ENCODE peak calls at places on chromosomes 16 and 17, in eight cellular contexts. One of them, this sample, is unnamed.

GRCh38 chr16:85720319-85720637 is 30.6 kb downstream of the C16orf74 start:
- DNase-seq in tibial artery: no peak
- DNase-seq in sigmoid colon: no peak
- DNase-seq in WERI-Rb-1: no peak
- DNase-seq in stomach: peak; percentile 47
- DNase-seq in PC-9: peak; percentile 64
- DNase-seq in substantia nigra: no peak
- DNase-seq in H1: no peak
- DNase-seq in this sample: no peak

GRCh38 chr17:68349157-68349556 is 57.9 kb downstream of the ARSG start:
- DNase-seq in substantia nigra: no peak
- DNase-seq in PC-9: no peak
- DNase-seq in H1: no peak
- DNase-seq in stomach: no peak
- DNase-seq in tibial artery: no peak
- DNase-seq in sigmoid colon: no peak
- DNase-seq in WERI-Rb-1: no peak
- DNase-seq in this sample: no peak

GRCh38 chr17:40564883-40565744 is at the start of gene CCR7:
- DNase-seq in sigmoid colon: no peak
- DNase-seq in tibial artery: peak; percentile 40
- DNase-seq in WERI-Rb-1: no peak
- DNase-seq in H1: no peak
- DNase-seq in substantia nigra: no peak
- DNase-seq in stomach: peak; percentile 15
- DNase-seq in PC-9: no peak
- DNase-seq in this sample: peak; percentile 89

GRCh38 chr17:31754239-31754945 is 104.7 kb downstream of the COPRS start:
- DNase-seq in H1: no peak
- DNase-seq in PC-9: peak; percentile 75
- DNase-seq in tibial artery: no peak
- DNase-seq in substantia nigra: no peak
- DNase-seq in stomach: no peak
- DNase-seq in sigmoid colon: no peak
- DNase-seq in WERI-Rb-1: no peak
- DNase-seq in this sample: no peak

GRCh38 chr17:71287246-71287828 is 833.5 kb upstream of the SOX9 start:
- DNase-seq in WERI-Rb-1: no peak
- DNase-seq in tibial artery: no peak
- DNase-seq in sigmoid colon: no peak
- DNase-seq in stomach: no peak
- DNase-seq in PC-9: no peak
- DNase-seq in substantia nigra: no peak
- DNase-seq in H1: no peak
- DNase-seq in this sample: no peak

GRCh38 chr16:66427451-66427860 is 361 bp downstream of the BEAN1 start:
- DNase-seq in substantia nigra: no peak
- DNase-seq in H1: no peak
- DNase-seq in sigmoid colon: no peak
- DNase-seq in WERI-Rb-1: no peak
- DNase-seq in stomach: no peak
- DNase-seq in PC-9: no peak
- DNase-seq in tibial artery: no peak
- DNase-seq in this sample: no peak

GRCh38 chr16:66262253-66263167 is 104.0 kb upstream of the CDH5 start:
- DNase-seq in PC-9: no peak
- DNase-seq in tibial artery: peak; percentile 74
- DNase-seq in WERI-Rb-1: peak; percentile 82
- DNase-seq in substantia nigra: no peak
- DNase-seq in H1: no peak
- DNase-seq in stomach: no peak
- DNase-seq in sigmoid colon: peak; percentile 77
- DNase-seq in this sample: no peak

GRCh38 chr17:44383363-44383762 is 6.1 kb downstream of the ITGA2B start:
- DNase-seq in sigmoid colon: no peak
- DNase-seq in H1: no peak
- DNase-seq in WERI-Rb-1: no peak
- DNase-seq in PC-9: no peak
- DNase-seq in tibial artery: peak; percentile 47
- DNase-seq in substantia nigra: no peak
- DNase-seq in stomach: no peak
- DNase-seq in this sample: no peak

GRCh38 chr16:54649846-54650245 is 280.8 kb upstream of the IRX5 start:
- DNase-seq in stomach: no peak
- DNase-seq in H1: no peak
- DNase-seq in WERI-Rb-1: peak; percentile 32
- DNase-seq in substantia nigra: no peak
- DNase-seq in tibial artery: no peak
- DNase-seq in sigmoid colon: no peak
- DNase-seq in PC-9: no peak
- DNase-seq in this sample: no peak

GRCh38 chr16:65956100-65956499 is 410.4 kb upstream of the CDH5 start:
- DNase-seq in sigmoid colon: no peak
- DNase-seq in WERI-Rb-1: no peak
- DNase-seq in tibial artery: no peak
- DNase-seq in substantia nigra: no peak
- DNase-seq in PC-9: no peak
- DNase-seq in stomach: no peak
- DNase-seq in H1: no peak
- DNase-seq in this sample: no peak

GRCh38 chr16:86016201-86016965 is 117.4 kb downstream of the IRF8 start:
- DNase-seq in tibial artery: peak; percentile 38
- DNase-seq in sigmoid colon: peak; percentile 72
- DNase-seq in PC-9: no peak
- DNase-seq in H1: peak; percentile 17
- DNase-seq in substantia nigra: no peak
- DNase-seq in WERI-Rb-1: peak; percentile 25
- DNase-seq in stomach: no peak
- DNase-seq in this sample: no peak

GRCh38 chr17:80827646-80828643 is 163.7 kb upstream of the CHMP6 start:
- DNase-seq in PC-9: no peak
- DNase-seq in stomach: no peak
- DNase-seq in substantia nigra: no peak
- DNase-seq in WERI-Rb-1: no peak
- DNase-seq in H1: peak; percentile 41
- DNase-seq in sigmoid colon: peak; percentile 57
- DNase-seq in tibial artery: peak; percentile 59
- DNase-seq in this sample: no peak

GRCh38 chr17:3657874-3658783 is 10.2 kb downstream of the TAX1BP3 start:
- DNase-seq in WERI-Rb-1: no peak
- DNase-seq in stomach: no peak
- DNase-seq in sigmoid colon: no peak
- DNase-seq in substantia nigra: no peak
- DNase-seq in tibial artery: no peak
- DNase-seq in H1: no peak
- DNase-seq in PC-9: no peak
- DNase-seq in this sample: no peak
- H3K27ac ChIP-seq in WERI-Rb-1: no peak overlapping the region
- H3K27ac ChIP-seq in stomach: no peak overlapping the region
- H3K27ac ChIP-seq in sigmoid colon: peak overlapping the region; percentile 89
- H3K27ac ChIP-seq in substantia nigra: peak overlapping the region; percentile 87
- H3K27ac ChIP-seq in tibial artery: peak overlapping the region; percentile 89
- H3K27ac ChIP-seq in H1: no peak overlapping the region
- H3K27ac ChIP-seq in PC-9: no peak overlapping the region
- H3K27ac ChIP-seq in this sample: no peak overlapping the region

GRCh38 chr16:3881499-3881995 is 1.0 kb upstream of the CREBBP start:
- DNase-seq in tibial artery: peak; percentile 69
- DNase-seq in WERI-Rb-1: no peak
- DNase-seq in PC-9: peak; percentile 44
- DNase-seq in stomach: no peak
- DNase-seq in sigmoid colon: no peak
- DNase-seq in substantia nigra: no peak
- DNase-seq in H1: no peak
- DNase-seq in this sample: no peak

GRCh38 chr16:3879258-3879886 is 1.1 kb downstream of the CREBBP start:
- DNase-seq in WERI-Rb-1: peak; percentile 13
- DNase-seq in H1: no peak
- DNase-seq in substantia nigra: no peak
- DNase-seq in stomach: peak; percentile 27
- DNase-seq in PC-9: no peak
- DNase-seq in tibial artery: peak; percentile 71
- DNase-seq in sigmoid colon: peak; percentile 69
- DNase-seq in this sample: no peak

GRCh38 chr16:3878610-3879009 is 1.9 kb downstream of the CREBBP start:
- DNase-seq in WERI-Rb-1: no peak
- DNase-seq in tibial artery: no peak
- DNase-seq in H1: no peak
- DNase-seq in substantia nigra: no peak
- DNase-seq in stomach: no peak
- DNase-seq in PC-9: no peak
- DNase-seq in sigmoid colon: no peak
- DNase-seq in this sample: no peak

GRCh38 chr16:3880623-3881498 is at the start of gene CREBBP:
- DNase-seq in stomach: peak; percentile 91
- DNase-seq in PC-9: peak; percentile 64
- DNase-seq in sigmoid colon: peak; percentile 92
- DNase-seq in H1: peak; percentile 41
- DNase-seq in WERI-Rb-1: peak; percentile 78
- DNase-seq in tibial artery: peak; percentile 93
- DNase-seq in substantia nigra: peak; percentile 68
- DNase-seq in this sample: peak; percentile 75

DNA sequence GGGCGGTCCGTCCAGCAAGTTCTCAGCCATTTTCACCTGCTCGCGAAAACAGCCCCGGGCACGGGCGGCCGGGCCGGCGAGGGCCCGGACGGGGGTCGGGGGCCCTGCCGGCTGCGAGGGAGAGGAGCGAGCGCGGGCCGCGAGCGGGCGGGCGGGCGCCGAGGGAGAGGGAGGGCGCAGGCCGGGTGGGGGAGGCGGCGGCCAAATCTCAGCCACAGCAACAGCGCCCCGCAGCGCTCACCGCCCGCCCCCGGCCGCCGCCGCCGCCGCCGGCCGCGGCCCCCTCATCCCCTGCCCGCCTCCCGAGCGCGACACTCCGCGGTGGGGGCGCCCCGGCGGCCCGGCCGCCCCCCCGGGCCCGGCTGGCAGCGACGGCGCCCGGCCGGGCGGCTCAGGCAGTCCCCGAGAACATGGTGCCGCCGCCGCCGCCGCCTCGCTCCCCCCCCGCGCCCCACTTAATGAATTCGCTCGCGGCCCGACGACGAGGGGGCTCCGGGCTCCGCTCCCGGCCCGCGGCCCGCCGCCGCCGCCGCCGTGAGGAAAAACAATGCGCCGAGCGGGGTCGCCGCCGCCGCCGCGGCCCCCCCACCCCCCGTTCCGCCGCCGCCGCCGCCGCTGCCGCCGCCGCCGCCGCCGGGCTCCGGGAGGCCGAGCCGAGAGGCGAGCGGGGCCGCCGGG is 487 bp downstream of the CREBBP start:
- DNase-seq in substantia nigra: peak; percentile 42
- DNase-seq in WERI-Rb-1: peak; percentile 68
- DNase-seq in PC-9: no peak
- DNase-seq in stomach: peak; percentile 79
- DNase-seq in sigmoid colon: peak; percentile 89
- DNase-seq in tibial artery: peak; percentile 88
- DNase-seq in H1: no peak
- DNase-seq in this sample: peak; percentile 69
- H3K27ac ChIP-seq in substantia nigra: peak overlapping the region; percentile 58
- H3K27ac ChIP-seq in WERI-Rb-1: peak overlapping the region; percentile 60
- H3K27ac ChIP-seq in PC-9: no peak overlapping the region
- H3K27ac ChIP-seq in stomach: peak overlapping the region; percentile 80
- H3K27ac ChIP-seq in sigmoid colon: peak overlapping the region; percentile 92
- H3K27ac ChIP-seq in tibial artery: peak overlapping the region; percentile 79
- H3K27ac ChIP-seq in H1: no peak overlapping the region
- H3K27ac ChIP-seq in this sample: no peak overlapping the region

GRCh38 chr17:74759941-74760340 is 11.5 kb downstream of the NHERF1 start:
- DNase-seq in PC-9: peak; percentile 84
- DNase-seq in H1: no peak
- DNase-seq in substantia nigra: no peak
- DNase-seq in stomach: peak; percentile 83
- DNase-seq in sigmoid colon: no peak
- DNase-seq in tibial artery: no peak
- DNase-seq in WERI-Rb-1: peak; percentile 97
- DNase-seq in this sample: no peak
- H3K27ac ChIP-seq in PC-9: peak overlapping the region; percentile 66
- H3K27ac ChIP-seq in H1: peak overlapping the region; percentile 70
- H3K27ac ChIP-seq in substantia nigra: peak overlapping the region; percentile 83
- H3K27ac ChIP-seq in stomach: peak overlapping the region; percentile 69
- H3K27ac ChIP-seq in sigmoid colon: no peak overlapping the region
- H3K27ac ChIP-seq in tibial artery: no peak overlapping the region
- H3K27ac ChIP-seq in WERI-Rb-1: peak overlapping the region; percentile 91
- H3K27ac ChIP-seq in this sample: peak overlapping the region; percentile 61

GRCh38 chr17:17562145-17562529 is 29.4 kb downstream of the PEMT start:
- DNase-seq in PC-9: no peak
- DNase-seq in tibial artery: no peak
- DNase-seq in WERI-Rb-1: no peak
- DNase-seq in substantia nigra: no peak
- DNase-seq in sigmoid colon: no peak
- DNase-seq in stomach: no peak
- DNase-seq in H1: no peak
- DNase-seq in this sample: no peak
- H3K27ac ChIP-seq in PC-9: no peak overlapping the region
- H3K27ac ChIP-seq in tibial artery: no peak overlapping the region
- H3K27ac ChIP-seq in WERI-Rb-1: no peak overlapping the region
- H3K27ac ChIP-seq in substantia nigra: no peak overlapping the region
- H3K27ac ChIP-seq in sigmoid colon: no peak overlapping the region
- H3K27ac ChIP-seq in stomach: peak overlapping the region; percentile 86
- H3K27ac ChIP-seq in H1: no peak overlapping the region
- H3K27ac ChIP-seq in this sample: no peak overlapping the region

DNA sequence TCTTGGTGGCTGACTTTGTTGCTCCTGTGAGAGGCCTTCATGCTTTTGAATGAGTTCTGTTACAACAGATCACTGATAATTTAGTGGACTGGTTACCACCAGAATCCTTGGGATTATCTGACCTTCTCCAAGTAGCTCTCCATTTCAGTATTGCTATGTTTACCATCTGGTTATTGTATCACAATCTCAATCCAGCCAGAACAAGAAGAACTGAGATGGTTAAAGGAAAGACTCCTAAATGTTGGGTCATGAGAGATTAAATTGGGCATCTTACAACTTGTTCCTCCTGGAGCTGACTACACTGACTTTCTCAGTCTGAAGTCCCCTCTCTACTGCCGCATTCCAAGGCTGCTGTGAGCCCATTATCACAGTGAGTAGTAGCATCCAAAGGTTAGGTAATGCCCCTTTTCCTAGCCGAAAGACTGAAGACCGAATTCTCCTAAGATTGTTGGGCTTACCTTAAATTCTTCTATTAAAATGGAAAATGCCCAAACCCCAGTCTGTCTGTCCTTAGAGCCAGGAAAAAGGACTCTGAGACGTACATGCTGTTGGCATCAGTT is 181.7 kb upstream of the TBX2 start:
- DNase-seq in stomach: no peak
- DNase-seq in PC-9: no peak
- DNase-seq in sigmoid colon: no peak
- DNase-seq in WERI-Rb-1: no peak
- DNase-seq in substantia nigra: no peak
- DNase-seq in H1: no peak
- DNase-seq in tibial artery: no peak
- DNase-seq in this sample: no peak
- H3K27ac ChIP-seq in stomach: peak overlapping the region; percentile 70
- H3K27ac ChIP-seq in PC-9: no peak overlapping the region
- H3K27ac ChIP-seq in sigmoid colon: no peak overlapping the region
- H3K27ac ChIP-seq in WERI-Rb-1: no peak overlapping the region
- H3K27ac ChIP-seq in substantia nigra: no peak overlapping the region
- H3K27ac ChIP-seq in H1: no peak overlapping the region
- H3K27ac ChIP-seq in tibial artery: peak overlapping the region; percentile 76
- H3K27ac ChIP-seq in this sample: no peak overlapping the region

DNA sequence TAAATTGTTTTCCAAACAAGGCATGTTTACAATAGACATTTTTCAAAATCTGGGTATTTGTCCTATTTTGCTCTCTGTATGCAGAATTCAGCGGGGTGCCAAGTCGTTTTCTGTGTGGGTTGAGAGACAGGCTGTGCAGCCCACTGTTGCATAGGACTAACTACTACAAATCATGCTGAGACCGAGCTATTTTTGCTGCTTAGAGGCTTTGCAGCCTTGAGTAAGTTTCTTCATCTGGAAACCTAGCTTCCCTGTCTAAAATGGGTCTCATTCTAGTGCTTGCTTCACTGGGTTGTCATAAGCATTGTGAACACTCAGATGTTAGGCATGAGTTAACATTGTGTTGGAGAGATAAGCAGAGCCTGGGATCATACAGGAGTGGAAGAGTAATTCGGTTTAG is 1.3 kb downstream of the PRPSAP2 start:
- DNase-seq in H1: no peak
- DNase-seq in stomach: no peak
- DNase-seq in substantia nigra: no peak
- DNase-seq in sigmoid colon: no peak
- DNase-seq in PC-9: no peak
- DNase-seq in tibial artery: no peak
- DNase-seq in WERI-Rb-1: no peak
- DNase-seq in this sample: no peak
- H3K27ac ChIP-seq in H1: no peak overlapping the region
- H3K27ac ChIP-seq in stomach: no peak overlapping the region
- H3K27ac ChIP-seq in substantia nigra: peak overlapping the region; percentile 92
- H3K27ac ChIP-seq in sigmoid colon: peak overlapping the region; percentile 97
- H3K27ac ChIP-seq in PC-9: no peak overlapping the region
- H3K27ac ChIP-seq in tibial artery: peak overlapping the region; percentile 99
- H3K27ac ChIP-seq in WERI-Rb-1: no peak overlapping the region
- H3K27ac ChIP-seq in this sample: no peak overlapping the region